ENCODE peak calls at places on chromosome 4, in six cellular contexts. One of them, this sample, is unnamed.

GRCh38 chr4:112889619-112890294 is 159.7 kb upstream of the ANK2 start:
- DNase-seq in NB4: peak
- DNase-seq in GM23338: no peak
- DNase-seq in GM12878: peak
- DNase-seq in neural progenitor cell: no peak
- DNase-seq in tibial nerve: no peak
- DNase-seq in this sample: no peak

GRCh38 chr4:36285784-36286480 is 4.5 kb downstream of the DTHD1 start:
- DNase-seq in NB4: peak
- DNase-seq in GM23338: no peak
- DNase-seq in GM12878: peak
- DNase-seq in neural progenitor cell: no peak
- DNase-seq in tibial nerve: no peak
- DNase-seq in this sample: no peak

GRCh38 chr4:22906046-22906445 is 213.3 kb downstream of the GBA3 start:
- DNase-seq in NB4: no peak
- DNase-seq in GM23338: no peak
- DNase-seq in GM12878: no peak
- DNase-seq in neural progenitor cell: no peak
- DNase-seq in tibial nerve: no peak
- DNase-seq in this sample: no peak

GRCh38 chr4:96009720-96010119 is 169.8 kb downstream of the PDHA2 start:
- DNase-seq in NB4: no peak
- DNase-seq in GM23338: peak
- DNase-seq in GM12878: no peak
- DNase-seq in neural progenitor cell: no peak
- DNase-seq in tibial nerve: no peak
- DNase-seq in this sample: peak

GRCh38 chr4:139229534-139230039 is 50.4 kb downstream of the MGARP start:
- DNase-seq in NB4: peak
- DNase-seq in GM23338: peak
- DNase-seq in GM12878: no peak
- DNase-seq in neural progenitor cell: peak
- DNase-seq in tibial nerve: no peak
- DNase-seq in this sample: peak

GRCh38 chr4:70666369-70666768 is at the start of gene JCHAIN:
- DNase-seq in NB4: no peak
- DNase-seq in GM23338: no peak
- DNase-seq in GM12878: no peak
- DNase-seq in neural progenitor cell: no peak
- DNase-seq in tibial nerve: no peak
- DNase-seq in this sample: no peak

GRCh38 chr4:123876640-123877039 is 480.0 kb downstream of the SPRY1 start:
- DNase-seq in NB4: no peak
- DNase-seq in GM23338: no peak
- DNase-seq in GM12878: no peak
- DNase-seq in neural progenitor cell: peak
- DNase-seq in tibial nerve: no peak
- DNase-seq in this sample: no peak

GRCh38 chr4:170138580-170139194 is 48.9 kb upstream of the AADAT start:
- DNase-seq in NB4: peak
- DNase-seq in GM23338: peak
- DNase-seq in GM12878: peak
- DNase-seq in neural progenitor cell: peak
- DNase-seq in tibial nerve: peak
- DNase-seq in this sample: peak

GRCh38 chr4:123986268-123986798 is 589.7 kb downstream of the SPRY1 start:
- DNase-seq in NB4: no peak
- DNase-seq in GM23338: no peak
- DNase-seq in GM12878: no peak
- DNase-seq in neural progenitor cell: no peak
- DNase-seq in tibial nerve: peak
- DNase-seq in this sample: peak

GRCh38 chr4:28772066-28772465 is 1911.4 kb downstream of the STIM2 start:
- DNase-seq in NB4: no peak
- DNase-seq in GM23338: no peak
- DNase-seq in GM12878: no peak
- DNase-seq in neural progenitor cell: no peak
- DNase-seq in tibial nerve: no peak
- DNase-seq in this sample: peak

GRCh38 chr4:94399721-94400120 is 52.0 kb upstream of the PDLIM5 start:
- DNase-seq in NB4: no peak
- DNase-seq in GM23338: no peak
- DNase-seq in GM12878: no peak
- DNase-seq in neural progenitor cell: no peak
- DNase-seq in tibial nerve: no peak
- DNase-seq in this sample: no peak

GRCh38 chr4:183154701-183155391 is 55.8 kb downstream of the WWC2 start:
- DNase-seq in NB4: no peak
- DNase-seq in GM23338: peak
- DNase-seq in GM12878: no peak
- DNase-seq in neural progenitor cell: peak
- DNase-seq in tibial nerve: no peak
- DNase-seq in this sample: no peak

GRCh38 chr4:3417448-3417847 is 24.3 kb upstream of the HGFAC start:
- DNase-seq in NB4: no peak
- DNase-seq in GM23338: no peak
- DNase-seq in GM12878: no peak
- DNase-seq in neural progenitor cell: no peak
- DNase-seq in tibial nerve: peak
- DNase-seq in this sample: no peak

GRCh38 chr4:81906905-81907304 is 435.2 kb upstream of the RASGEF1B start:
- DNase-seq in NB4: no peak
- DNase-seq in GM23338: no peak
- DNase-seq in GM12878: no peak
- DNase-seq in neural progenitor cell: no peak
- DNase-seq in tibial nerve: no peak
- DNase-seq in this sample: no peak

GRCh38 chr4:107153228-107153627 is 117.1 kb upstream of the DKK2 start:
- DNase-seq in NB4: peak
- DNase-seq in GM23338: peak
- DNase-seq in GM12878: no peak
- DNase-seq in neural progenitor cell: peak
- DNase-seq in tibial nerve: no peak
- DNase-seq in this sample: no peak

GRCh38 chr4:153522800-153523089 is 56.6 kb downstream of the TMEM131L start:
- DNase-seq in NB4: no peak
- DNase-seq in GM23338: no peak
- DNase-seq in GM12878: peak
- DNase-seq in neural progenitor cell: no peak
- DNase-seq in tibial nerve: no peak
- DNase-seq in this sample: no peak

GRCh38 chr4:22385615-22386014 is 130.3 kb downstream of the ADGRA3 start:
- DNase-seq in NB4: no peak
- DNase-seq in GM23338: no peak
- DNase-seq in GM12878: no peak
- DNase-seq in neural progenitor cell: no peak
- DNase-seq in tibial nerve: no peak
- DNase-seq in this sample: no peak

GRCh38 chr4:110163327-110164070 is 34.9 kb downstream of the ELOVL6 start:
- DNase-seq in NB4: no peak
- DNase-seq in GM23338: no peak
- DNase-seq in GM12878: no peak
- DNase-seq in neural progenitor cell: no peak
- DNase-seq in tibial nerve: no peak
- DNase-seq in this sample: peak

GRCh38 chr4:20544645-20545044 is 155.6 kb upstream of the PACRGL start:
- DNase-seq in NB4: peak
- DNase-seq in GM23338: peak
- DNase-seq in GM12878: no peak
- DNase-seq in neural progenitor cell: peak
- DNase-seq in tibial nerve: no peak
- DNase-seq in this sample: peak

GRCh38 chr4:141759796-141760425 is 123.5 kb downstream of the IL15 start:
- DNase-seq in NB4: no peak
- DNase-seq in GM23338: no peak
- DNase-seq in GM12878: no peak
- DNase-seq in neural progenitor cell: no peak
- DNase-seq in tibial nerve: no peak
- DNase-seq in this sample: peak

GRCh38 chr4:42654606-42655005 is 2.3 kb downstream of the ATP8A1 start:
- DNase-seq in NB4: peak
- DNase-seq in GM23338: no peak
- DNase-seq in GM12878: no peak
- DNase-seq in neural progenitor cell: no peak
- DNase-seq in tibial nerve: no peak
- DNase-seq in this sample: no peak

GRCh38 chr4:86038037-86038436 is 321.8 kb downstream of the MAPK10 start:
- DNase-seq in NB4: no peak
- DNase-seq in GM23338: no peak
- DNase-seq in GM12878: no peak
- DNase-seq in neural progenitor cell: no peak
- DNase-seq in tibial nerve: no peak
- DNase-seq in this sample: no peak

GRCh38 chr4:174041555-174042110 is 241.8 kb downstream of the FBXO8 start:
- DNase-seq in NB4: no peak
- DNase-seq in GM23338: peak
- DNase-seq in GM12878: no peak
- DNase-seq in neural progenitor cell: peak
- DNase-seq in tibial nerve: no peak
- DNase-seq in this sample: no peak

GRCh38 chr4:20474119-20474518 is 222.4 kb downstream of the SLIT2 start:
- DNase-seq in NB4: peak
- DNase-seq in GM23338: peak
- DNase-seq in GM12878: no peak
- DNase-seq in neural progenitor cell: peak
- DNase-seq in tibial nerve: no peak
- DNase-seq in this sample: peak

GRCh38 chr4:88820723-88821368 is 123.2 kb upstream of the NAP1L5 start:
- DNase-seq in NB4: no peak
- DNase-seq in GM23338: peak
- DNase-seq in GM12878: no peak
- DNase-seq in neural progenitor cell: no peak
- DNase-seq in tibial nerve: no peak
- DNase-seq in this sample: no peak
- H3K4me3 ChIP-seq in NB4: no peak
- H3K4me3 ChIP-seq in GM23338: no peak
- H3K4me3 ChIP-seq in GM12878: no peak
- H3K4me3 ChIP-seq in neural progenitor cell: no peak
- H3K4me3 ChIP-seq in tibial nerve: peak
- H3K4me3 ChIP-seq in this sample: peak

DNA sequence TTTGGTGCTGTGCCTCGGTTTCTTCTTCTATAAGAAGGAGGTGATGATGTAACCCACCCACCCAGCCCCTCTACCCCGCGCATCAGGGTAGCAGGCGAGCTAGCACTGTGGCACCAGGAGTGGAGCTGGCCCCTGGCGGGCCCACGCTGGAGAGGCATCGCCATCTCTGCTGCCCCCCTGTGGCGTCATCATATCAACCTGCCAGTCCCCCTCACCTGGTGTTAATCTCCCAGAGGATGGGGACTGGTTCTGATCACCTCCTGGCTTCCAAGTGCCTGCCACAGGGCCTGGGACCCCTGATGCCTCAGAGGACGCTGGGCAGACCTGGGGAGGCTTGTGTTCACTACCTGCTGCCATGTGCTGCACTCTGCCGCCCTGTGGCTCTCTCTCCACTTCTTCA is 6.3 kb upstream of the SORCS2 start:
- DNase-seq in NB4: no peak
- DNase-seq in GM23338: peak
- DNase-seq in GM12878: no peak
- DNase-seq in neural progenitor cell: peak
- DNase-seq in tibial nerve: peak
- DNase-seq in this sample: no peak
- TF ChIP-seq CTCF in NB4: peak
- TF ChIP-seq CTCF in GM23338: peak
- TF ChIP-seq CTCF in GM12878: peak
- TF ChIP-seq CTCF in neural progenitor cell: peak
- TF ChIP-seq CTCF in tibial nerve: no peak
- TF ChIP-seq CTCF in this sample: peak

GRCh38 chr4:52051615-52052474 is 741 bp downstream of the SPATA18 start:
- DNase-seq in NB4: no peak
- DNase-seq in GM23338: peak
- DNase-seq in GM12878: no peak
- DNase-seq in neural progenitor cell: peak
- DNase-seq in tibial nerve: no peak
- DNase-seq in this sample: peak

GRCh38 chr4:52054254-52054653 is 3.1 kb downstream of the SPATA18 start:
- DNase-seq in NB4: no peak
- DNase-seq in GM23338: no peak
- DNase-seq in GM12878: no peak
- DNase-seq in neural progenitor cell: no peak
- DNase-seq in tibial nerve: no peak
- DNase-seq in this sample: no peak

GRCh38 chr4:52051213-52051614 is at the start of gene SPATA18:
- DNase-seq in NB4: no peak
- DNase-seq in GM23338: peak
- DNase-seq in GM12878: no peak
- DNase-seq in neural progenitor cell: peak
- DNase-seq in tibial nerve: no peak
- DNase-seq in this sample: no peak

GRCh38 chr4:52057196-52057595 is 6.1 kb downstream of the SPATA18 start:
- DNase-seq in NB4: no peak
- DNase-seq in GM23338: no peak
- DNase-seq in GM12878: no peak
- DNase-seq in neural progenitor cell: no peak
- DNase-seq in tibial nerve: no peak
- DNase-seq in this sample: no peak

DNA sequence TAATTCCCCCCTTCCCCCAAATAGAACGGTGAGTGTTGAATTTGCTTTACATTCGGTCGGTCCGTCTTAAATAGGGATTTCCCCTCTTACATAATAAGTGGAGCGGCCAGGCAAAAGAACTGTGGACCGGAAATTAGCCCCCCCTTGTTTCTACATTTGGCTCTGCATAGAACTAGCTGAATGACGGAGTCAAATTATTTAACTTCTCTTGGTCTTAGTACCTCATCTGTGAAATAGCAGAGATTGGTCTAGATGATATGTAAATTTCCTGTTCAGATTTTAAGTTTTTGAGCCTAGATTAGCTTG is 1.3 kb downstream of the SPATA18 start:
- DNase-seq in NB4: peak
- DNase-seq in GM23338: peak
- DNase-seq in GM12878: peak
- DNase-seq in neural progenitor cell: no peak
- DNase-seq in tibial nerve: no peak
- DNase-seq in this sample: no peak
- H3K4me3 ChIP-seq in NB4: no peak
- H3K4me3 ChIP-seq in GM23338: peak
- H3K4me3 ChIP-seq in GM12878: peak
- H3K4me3 ChIP-seq in neural progenitor cell: peak
- H3K4me3 ChIP-seq in tibial nerve: no peak
- H3K4me3 ChIP-seq in this sample: peak

GRCh38 chr4:164937576-164938270 is 39.7 kb downstream of the TRIM61 start:
- DNase-seq in NB4: no peak
- DNase-seq in GM23338: peak
- DNase-seq in GM12878: peak
- DNase-seq in neural progenitor cell: peak
- DNase-seq in tibial nerve: no peak
- DNase-seq in this sample: no peak
- TF ChIP-seq CTCF in NB4: peak
- TF ChIP-seq CTCF in GM23338: peak
- TF ChIP-seq CTCF in GM12878: peak
- TF ChIP-seq CTCF in neural progenitor cell: peak
- TF ChIP-seq CTCF in tibial nerve: no peak
- TF ChIP-seq CTCF in this sample: peak

GRCh38 chr4:38100474-38101255 is 140.5 kb downstream of the PTTG2 start:
- DNase-seq in NB4: no peak
- DNase-seq in GM23338: no peak
- DNase-seq in GM12878: no peak
- DNase-seq in neural progenitor cell: no peak
- DNase-seq in tibial nerve: no peak
- DNase-seq in this sample: no peak
- H3K4me3 ChIP-seq in NB4: no peak
- H3K4me3 ChIP-seq in GM23338: no peak
- H3K4me3 ChIP-seq in GM12878: no peak
- H3K4me3 ChIP-seq in neural progenitor cell: no peak
- H3K4me3 ChIP-seq in tibial nerve: no peak
- H3K4me3 ChIP-seq in this sample: no peak

GRCh38 chr4:178275671-178276360 is 833.6 kb upstream of the AGA start:
- DNase-seq in NB4: peak
- DNase-seq in GM23338: peak
- DNase-seq in GM12878: no peak
- DNase-seq in neural progenitor cell: peak
- DNase-seq in tibial nerve: no peak
- DNase-seq in this sample: no peak
- TF ChIP-seq CTCF in NB4: peak
- TF ChIP-seq CTCF in GM23338: peak
- TF ChIP-seq CTCF in GM12878: no peak
- TF ChIP-seq CTCF in neural progenitor cell: peak
- TF ChIP-seq CTCF in tibial nerve: no peak
- TF ChIP-seq CTCF in this sample: no peak

This sample was measured in astrocyte of the cerebellum.